ENCODE peak calls at places on chromosome 2, in five cellular contexts. U is HCT116, H is EL, L is amniotic stem cell, M is hippocampal formation. I is an unnamed sample.

GRCh38 chr2:43321446-43321845 is 95.0 kb upstream of the ZFP36L2 start:
- DNase-seq in H (no peak), M (no peak), L (no peak), U (no peak), I (no peak)

GRCh38 chr2:68775272-68775847 is 40.7 kb downstream of the ARHGAP25 start:
- DNase-seq in L (no peak), U (no peak), M (no peak), H (no peak), I (peak; percentile 69)

GRCh38 chr2:191959209-191959608 is 112.3 kb upstream of the CAVIN2 start:
- DNase-seq in M (no peak), U (no peak), L (no peak), H (no peak), I (no peak)

GRCh38 chr2:75324141-75324540 is 124.8 kb upstream of the TACR1 start:
- DNase-seq in L (no peak), M (no peak), H (peak; percentile 37), U (peak; percentile 0), I (no peak)

GRCh38 chr2:132797551-132797950 is 127.5 kb upstream of the LYPD1 start:
- DNase-seq in H (peak; percentile 86), M (no peak), U (no peak), L (peak; percentile 29), I (no peak)

GRCh38 chr2:182426082-182426914 is 538 bp downstream of the PDE1A start:
- DNase-seq in M (no peak), U (no peak), H (no peak), L (no peak), I (no peak)

GRCh38 chr2:231351648-231352047 is 43.9 kb upstream of the B3GNT7 start:
- DNase-seq in H (no peak), M (no peak), L (no peak), U (no peak), I (no peak)

GRCh38 chr2:65331361-65331760 is 101.0 kb downstream of the SPRED2 start:
- DNase-seq in L (no peak), U (no peak), M (no peak), H (no peak), I (no peak)

GRCh38 chr2:118321436-118322100 is 233.3 kb downstream of the INSIG2 start:
- DNase-seq in M (no peak), H (no peak), L (no peak), U (no peak), I (no peak)

GRCh38 chr2:190469770-190470169 is 61.6 kb downstream of the MFSD6 start:
- DNase-seq in M (no peak), L (no peak), U (peak; percentile 56), H (no peak), I (no peak)

GRCh38 chr2:54212456-54212855 is 43.6 kb downstream of the TSPYL6 start:
- DNase-seq in L (peak; percentile 39), M (no peak), U (no peak), H (peak; percentile 95), I (no peak)

GRCh38 chr2:1091895-1092585 is 141.4 kb downstream of the SNTG2 start:
- DNase-seq in M (no peak), H (peak; percentile 72), L (peak; percentile 38), U (no peak), I (no peak)

GRCh38 chr2:192828175-192828574 is 633.4 kb upstream of the TMEFF2 start:
- DNase-seq in M (no peak), H (no peak), L (no peak), U (no peak), I (no peak)

GRCh38 chr2:7704296-7704865 is 787.2 kb downstream of the RNF144A start:
- DNase-seq in U (no peak), M (no peak), H (no peak), L (no peak), I (no peak)

GRCh38 chr2:42089340-42089925 is 41.6 kb downstream of the PKDCC start:
- DNase-seq in L (no peak), M (no peak), H (peak; percentile 57), U (peak; percentile 31), I (peak; percentile 90)

GRCh38 chr2:221420245-221420644 is 151.9 kb downstream of the EPHA4 start:
- DNase-seq in L (no peak), M (no peak), U (no peak), H (no peak), I (no peak)